ENCODE peak calls at places on chromosome 21, in four cellular contexts. A, W, T and G are unnamed samples.

GRCh38 chr21:17900281-17900989 is 81.3 kb upstream of the C21orf91 start:
- DNase-seq in T (no peak), A (peak; percentile 48), W (peak; percentile 13), G (no peak)

GRCh38 chr21:18951291-18952038 is 547.9 kb upstream of the TMPRSS15 start:
- DNase-seq in A (peak; percentile 55), T (no peak), W (peak; percentile 58), G (no peak)

GRCh38 chr21:30408782-30409494 is 13.1 kb downstream of the KRTAP13-1 start:
- DNase-seq in W (peak; percentile 43), T (no peak), A (peak; percentile 74), G (peak; percentile 2)

GRCh38 chr21:41075668-41076463 is 92.1 kb upstream of the BACE2 start:
- DNase-seq in T (no peak), A (no peak), W (no peak), G (no peak)

GRCh38 chr21:41426656-41427311 is 745 bp downstream of the MX1 start:
- DNase-seq in A (peak; percentile 45), T (no peak), W (no peak), G (no peak)

GRCh38 chr21:31730687-31731111 is 1.2 kb downstream of the SCAF4 start:
- DNase-seq in A (peak; percentile 79), T (no peak), W (peak; percentile 59), G (no peak)

GRCh38 chr21:37532868-37533780 is 166.6 kb downstream of the DYRK1A start:
- DNase-seq in W (peak; percentile 69), A (peak; percentile 47), T (no peak), G (peak; percentile 47)

GRCh38 chr21:14947613-14948160 is 117.1 kb downstream of the NRIP1 start:
- DNase-seq in T (no peak), A (no peak), W (no peak), G (no peak)

GRCh38 chr21:29130234-29130993 is at the start of gene MAP3K7CL:
- DNase-seq in W (peak; percentile 37), T (no peak), A (no peak), G (no peak)

GRCh38 chr21:15444118-15444960 is 285.4 kb upstream of the USP25 start:
- DNase-seq in A (no peak), W (no peak), T (no peak), G (no peak)

GRCh38 chr21:41966872-41967621 is 13.2 kb upstream of the C2CD2 start:
- DNase-seq in A (peak; percentile 37), T (no peak), W (no peak), G (no peak)

GRCh38 chr21:42349420-42350075 is 1.2 kb downstream of the TFF2 start:
- DNase-seq in T (no peak), A (no peak), W (no peak), G (no peak)

GRCh38 chr21:42079008-42079938 is 8.2 kb downstream of the UMODL1 start:
- DNase-seq in A (no peak), T (no peak), W (no peak), G (no peak)

GRCh38 chr21:38798481-38798882 is 7.2 kb upstream of the ETS2 start:
- DNase-seq in W (peak; percentile 94), T (no peak), A (no peak), G (peak; percentile 87)

GRCh38 chr21:31232344-31232743 is 111.7 kb downstream of the TIAM1 start:
- DNase-seq in A (no peak), W (no peak), T (no peak), G (no peak)

GRCh38 chr21:15104470-15104869 is 39.7 kb upstream of the NRIP1 start:
- DNase-seq in T (no peak), A (no peak), W (no peak), G (no peak)

GRCh38 chr21:38983560-38983959 is 177.8 kb downstream of the ETS2 start:
- DNase-seq in A (no peak), W (no peak), T (no peak), G (no peak)

GRCh38 chr21:37914211-37914900 is 1.9 kb downstream of the KCNJ6 start:
- DNase-seq in W (peak; percentile 42), T (no peak), A (peak; percentile 91), G (no peak)

GRCh38 chr21:46457801-46458314 is 833 bp upstream of the DIP2A start:
- DNase-seq in W (no peak), A (no peak), T (no peak), G (peak; percentile 4)

GRCh38 chr21:39319814-39320332 is 6.4 kb upstream of the BRWD1 start:
- DNase-seq in T (no peak), A (no peak), W (peak; percentile 81), G (no peak)

GRCh38 chr21:41960386-41960785 is 6.6 kb upstream of the C2CD2 start:
- DNase-seq in W (no peak), T (no peak), A (no peak), G (no peak)

GRCh38 chr21:30502041-30502440 is at the start of gene KRTAP19-5:
- DNase-seq in W (no peak), T (no peak), A (no peak), G (no peak)

GRCh38 chr21:29170935-29171334 is 40.5 kb downstream of the MAP3K7CL start:
- DNase-seq in W (no peak), A (no peak), T (no peak), G (no peak)

GRCh38 chr21:26120833-26121232 is 49.7 kb downstream of the APP start:
- DNase-seq in W (no peak), T (no peak), A (no peak), G (no peak)

GRCh38 chr21:38323721-38324591 is 67.2 kb downstream of the KCNJ15 start:
- DNase-seq in A (no peak), W (no peak), T (no peak), G (no peak)

GRCh38 chr21:15272591-15272990 is 207.8 kb upstream of the NRIP1 start:
- DNase-seq in T (no peak), W (no peak), A (no peak), G (no peak)

GRCh38 chr21:46322351-46323226 is 1.1 kb downstream of the C21orf58 start:
- DNase-seq in T (no peak), A (peak; percentile 45), W (peak; percentile 57), G (no peak)

GRCh38 chr21:39073717-39074116 is 109.5 kb downstream of the PSMG1 start:
- DNase-seq in W (no peak), A (no peak), T (no peak), G (no peak)

GRCh38 chr21:15005391-15005790 is 59.4 kb downstream of the NRIP1 start:
- DNase-seq in T (no peak), A (peak; percentile 55), W (no peak), G (no peak)

GRCh38 chr21:29133796-29134195 is 3.4 kb downstream of the MAP3K7CL start:
- DNase-seq in A (no peak), W (no peak), T (no peak), G (no peak)

GRCh38 chr21:43304206-43304605 is 122.7 kb downstream of the SIK1 start:
- DNase-seq in A (no peak), T (no peak), W (no peak), G (no peak)

GRCh38 chr21:33026878-33027400 is 1.2 kb downstream of the OLIG2 start:
- DNase-seq in T (no peak), W (no peak), A (peak; percentile 72), G (no peak)

GRCh38 chr21:33028759-33029511 is 3.2 kb downstream of the OLIG2 start:
- DNase-seq in W (no peak), A (peak; percentile 48), T (no peak), G (no peak)

GRCh38 chr21:33027401-33028185 is 1.9 kb downstream of the OLIG2 start:
- DNase-seq in W (no peak), A (peak; percentile 73), T (no peak), G (no peak)

GRCh38 chr21:33029512-33029921 is 3.8 kb downstream of the OLIG2 start:
- DNase-seq in T (no peak), A (peak; percentile 61), W (no peak), G (no peak)

GRCh38 chr21:33028271-33028670 is 2.5 kb downstream of the OLIG2 start:
- DNase-seq in T (no peak), A (no peak), W (no peak), G (no peak)
- H3K9me3 ChIP-seq in T (no peaks in the 10 kb centered on the region), A (no peaks in the 10 kb centered on the region), W (no peaks in the 10 kb centered on the region), G (no peaks in the 10 kb centered on the region)

GRCh38 chr21:34105947-34106541 is 32.7 kb downstream of the MRPS6 start:
- DNase-seq in W (no peak), A (no peak), T (no peak), G (no peak)
- TF ChIP-seq SRF in W (no peak), A (no peak), T (no peak), G (no peak)

GRCh38 chr21:34822209-34822608 is 153.4 kb downstream of the CLIC6 start:
- DNase-seq in A (no peak), W (no peak), T (no peak), G (no peak)

GRCh38 chr21:34824314-34824713 is 155.5 kb downstream of the CLIC6 start:
- DNase-seq in T (no peak), A (no peak), W (no peak), G (no peak)

GRCh38 chr21:34825101-34825500 is 156.3 kb downstream of the CLIC6 start:
- DNase-seq in W (no peak), A (no peak), T (no peak), G (no peak)

GRCh38 chr21:34821717-34822116 is 152.9 kb downstream of the CLIC6 start:
- DNase-seq in A (no peak), W (no peak), T (no peak), G (no peak)

DNA sequence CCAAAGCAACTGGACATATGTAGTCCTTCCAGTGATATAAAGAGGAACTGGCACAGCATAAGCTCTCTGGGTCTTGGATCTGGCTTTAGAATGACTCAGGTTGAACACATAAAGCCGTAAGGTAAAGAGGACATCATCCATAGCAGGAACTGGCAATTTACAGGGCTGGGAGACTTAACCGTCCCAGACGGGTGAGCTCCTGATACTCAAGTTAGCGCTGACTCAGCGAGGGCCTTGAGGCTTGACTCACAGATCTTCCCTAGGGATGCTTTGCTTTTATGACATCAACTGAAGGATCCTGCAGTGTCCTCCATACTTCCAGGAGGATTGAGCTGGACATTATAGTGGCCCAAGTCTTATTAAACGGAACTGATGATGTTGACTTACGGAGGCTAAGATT is 154.2 kb downstream of the CLIC6 start:
- DNase-seq in A (no peak), W (no peak), T (no peak), G (no peak)
- TF ChIP-seq EGR1 in A (no peak), W (no peak), T (no peak), G (no peak)

GRCh38 chr21:9772348-9772672 is 749.1 kb upstream of the TPTE start:
- DNase-seq in A (no peak), W (peak; percentile 27), T (no peak), G (no peak)
- H3K9me3 ChIP-seq in A (peaks cover 71% of the 10 kb centered on the region), W (peaks cover 3% of the 10 kb centered on the region), T (peaks cover 5% of the 10 kb centered on the region), G (peaks cover 59% of the 10 kb centered on the region)

DNA sequence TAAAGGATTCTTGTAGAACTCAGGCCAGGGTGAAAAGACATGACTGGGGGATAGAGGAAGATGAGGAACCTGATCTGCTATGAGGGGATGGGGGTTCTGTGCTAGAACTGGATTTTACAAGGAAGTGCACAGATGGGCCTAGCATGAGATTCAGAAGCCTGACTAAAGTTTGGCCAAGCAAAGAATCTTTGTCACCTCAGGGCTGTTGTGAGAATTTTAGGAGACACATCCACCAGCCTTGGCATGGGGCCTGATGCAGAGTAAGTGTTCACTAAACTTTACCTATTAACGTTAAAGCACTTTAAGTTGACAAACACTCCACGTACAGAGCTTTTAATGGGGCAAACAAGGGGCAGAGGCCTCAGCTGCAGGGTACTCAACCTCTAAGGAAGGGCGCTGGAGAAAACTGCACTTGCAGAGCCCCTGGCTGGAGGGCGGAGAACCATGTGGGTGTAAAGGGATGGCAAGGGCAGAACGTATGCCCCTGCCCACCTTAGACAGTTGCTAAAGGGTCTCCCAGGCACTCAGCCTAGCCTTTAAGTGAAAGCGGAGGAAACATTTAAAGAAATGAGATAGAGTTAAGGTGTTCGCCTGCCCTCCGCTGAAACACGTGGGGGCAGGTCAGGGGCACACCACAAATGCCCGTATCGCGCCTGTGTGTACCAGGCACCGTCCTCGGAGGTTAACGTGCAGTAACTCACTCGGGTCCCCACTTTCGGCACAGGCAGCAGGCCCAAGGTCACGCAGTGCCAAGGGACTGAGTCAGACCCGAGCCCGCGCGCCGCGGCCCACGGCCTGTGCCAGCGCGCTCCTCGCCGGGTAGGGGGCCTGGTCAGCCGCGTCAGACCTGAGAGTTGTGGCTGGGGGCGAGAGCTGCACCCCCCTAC is 990 bp upstream of the MRPS6 start:
- DNase-seq in A (no peak), T (no peak), W (no peak), G (no peak)
- TF ChIP-seq SRF in A (no peak), T (no peak), W (no peak), G (no peak)